ENCODE peak calls at places on chromosomes 2 and 18, in five cellular contexts. G is mesendoderm, Y is uterus, Q is epithelial cell of proximal tubule, O is neural progenitor cell. Z is an unnamed sample.

GRCh38 chr2:182616471-182617393 is 99.3 kb upstream of the DNAJC10 start:
- DNase-seq in G (no peak), Y (no peak), Q (peak), O (no peak), Z (no peak)

GRCh38 chr18:68803371-68803770 is 5.5 kb downstream of the CCDC102B start:
- DNase-seq in G (no peak), Y (peak), Q (peak), O (peak), Z (no peak)

GRCh38 chr2:132670961-132671781 is 1.2 kb upstream of the LYPD1 start:
- DNase-seq in G (peak), Y (no peak), Q (peak), O (peak), Z (peak)

GRCh38 chr2:26574066-26574899 is 66.9 kb downstream of the CIB4 start:
- DNase-seq in G (no peak), Y (no peak), Q (no peak), O (no peak), Z (no peak)

GRCh38 chr18:77000527-77000926 is 132.1 kb downstream of the MBP start:
- DNase-seq in G (peak), Y (peak), Q (no peak), O (peak), Z (no peak)

GRCh38 chr2:74880054-74880728 is 46.3 kb downstream of the HK2 start:
- DNase-seq in G (no peak), Y (no peak), Q (no peak), O (no peak), Z (no peak)

GRCh38 chr2:196718796-196719564 is 79.5 kb downstream of the CCDC150 start:
- DNase-seq in G (peak), Y (no peak), Q (peak), O (peak), Z (no peak)

GRCh38 chr2:135096665-135097446 is 44.8 kb downstream of the RAB3GAP1 start:
- DNase-seq in G (no peak), Y (no peak), Q (no peak), O (no peak), Z (no peak)

GRCh38 chr2:61946661-61947060 is 41.2 kb downstream of the COMMD1 start:
- DNase-seq in G (no peak), Y (no peak), Q (no peak), O (no peak), Z (no peak)

GRCh38 chr2:126963390-126963789 is 64.7 kb downstream of the TEX51 start:
- DNase-seq in G (no peak), Y (no peak), Q (no peak), O (no peak), Z (no peak)

GRCh38 chr2:238942080-238942761 is 94.3 kb downstream of the TWIST2 start:
- DNase-seq in G (no peak), Y (peak), Q (no peak), O (no peak), Z (no peak)

GRCh38 chr18:34121157-34121807 is 103.4 kb downstream of the NOL4 start:
- DNase-seq in G (peak), Y (no peak), Q (peak), O (no peak), Z (no peak)

GRCh38 chr2:11873346-11873745 is 126.9 kb downstream of the LPIN1 start:
- DNase-seq in G (no peak), Y (no peak), Q (no peak), O (no peak), Z (no peak)

GRCh38 chr18:49876536-49876935 is 63.2 kb upstream of the ACAA2 start:
- DNase-seq in G (no peak), Y (no peak), Q (no peak), O (no peak), Z (no peak)

GRCh38 chr2:113937501-113937900 is 47.6 kb downstream of the ACTR3 start:
- DNase-seq in G (no peak), Y (no peak), Q (no peak), O (no peak), Z (no peak)

GRCh38 chr2:189249171-189249570 is 69.6 kb upstream of the COL5A2 start:
- DNase-seq in G (no peak), Y (no peak), Q (no peak), O (no peak), Z (no peak)

GRCh38 chr2:32688511-32688910 is 60.7 kb downstream of the TTC27 start:
- DNase-seq in G (no peak), Y (no peak), Q (no peak), O (no peak), Z (peak)

GRCh38 chr2:230602562-230603230 is 109.9 kb upstream of the CAB39 start:
- DNase-seq in G (no peak), Y (no peak), Q (no peak), O (no peak), Z (no peak)

GRCh38 chr2:152336103-152336853 is 1.3 kb downstream of the FMNL2 start:
- DNase-seq in G (peak), Y (peak), Q (no peak), O (peak), Z (no peak)

GRCh38 chr18:49020621-49021021 is 69.9 kb upstream of the SMAD7 start:
- DNase-seq in G (no peak), Y (peak), Q (no peak), O (no peak), Z (no peak)

DNA sequence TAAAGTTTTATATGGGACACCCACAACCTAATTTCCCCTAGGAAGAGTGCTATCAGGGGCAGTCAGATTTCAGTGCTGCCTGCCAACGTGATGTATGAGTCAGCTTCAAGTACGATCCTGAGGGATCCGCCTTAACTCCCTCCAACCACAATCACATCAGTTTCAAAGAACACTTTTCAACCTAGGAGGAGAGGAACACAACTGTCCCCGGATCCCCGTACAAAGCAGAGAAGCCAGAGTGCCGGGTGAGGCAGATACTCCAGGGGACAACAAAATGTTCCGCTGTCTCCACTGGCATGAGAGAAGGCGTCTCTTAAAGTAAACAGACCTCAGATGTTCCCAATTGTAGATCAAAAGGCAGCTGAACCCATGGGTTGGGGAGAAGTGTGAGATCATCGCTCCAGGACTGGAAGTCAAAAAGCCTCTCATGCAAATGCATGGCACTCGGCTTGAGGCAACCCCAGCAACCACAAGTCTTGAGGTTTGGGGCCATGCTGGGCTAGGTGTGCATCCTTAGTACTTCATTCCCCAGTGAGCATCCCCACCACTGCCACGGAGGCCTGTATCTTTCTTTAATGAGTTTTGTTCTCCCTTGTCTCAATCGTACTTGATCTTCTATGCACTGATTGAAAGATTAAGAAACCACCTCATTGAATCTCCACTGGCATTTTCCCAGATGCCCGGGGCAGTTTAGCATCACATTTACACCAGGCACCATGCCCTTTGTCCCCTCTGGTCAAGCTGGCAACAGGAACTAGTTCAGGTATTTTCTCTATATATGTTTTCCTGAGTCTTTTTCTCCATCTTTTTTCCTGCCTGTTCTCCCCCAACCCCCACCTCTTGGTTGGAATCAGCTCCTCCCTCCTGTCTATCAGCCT is 91.0 kb upstream of the CCBE1 start:
- DNase-seq in G (peak), Y (no peak), Q (no peak), O (no peak), Z (no peak)
- H3K4me3 ChIP-seq in G (no peak), Y (no peak), Q (no peak), O (no peak), Z (peak)

GRCh38 chr18:9924371-9924943 is 10.6 kb downstream of the VAPA start:
- DNase-seq in G (no peak), Y (no peak), Q (no peak), O (no peak), Z (no peak)

GRCh38 chr18:9926223-9926894 is 12.5 kb downstream of the VAPA start:
- DNase-seq in G (peak), Y (no peak), Q (no peak), O (no peak), Z (no peak)

GRCh38 chr18:9926977-9927376 is 13.2 kb downstream of the VAPA start:
- DNase-seq in G (no peak), Y (no peak), Q (no peak), O (no peak), Z (no peak)

GRCh38 chr18:9925369-9925768 is 11.6 kb downstream of the VAPA start:
- DNase-seq in G (no peak), Y (no peak), Q (no peak), O (no peak), Z (no peak)

GRCh38 chr18:9925795-9926194 is 12.0 kb downstream of the VAPA start:
- DNase-seq in G (no peak), Y (no peak), Q (no peak), O (no peak), Z (no peak)
- H3K4me3 ChIP-seq in G (no peak), Y (no peak), Q (no peak), O (no peak), Z (no peak)

GRCh38 chr2:37829616-37830385 is 95.3 kb upstream of the RMDN2 start:
- DNase-seq in G (no peak), Y (no peak), Q (no peak), O (no peak), Z (no peak)
- H3K4me3 ChIP-seq in G (no peak), Y (no peak), Q (no peak), O (no peak), Z (no peak)

GRCh38 chr2:118197011-118197695 is 108.9 kb downstream of the INSIG2 start:
- DNase-seq in G (peak), Y (no peak), Q (no peak), O (no peak), Z (no peak)

GRCh38 chr2:118207889-118208288 is 119.6 kb downstream of the INSIG2 start:
- DNase-seq in G (no peak), Y (no peak), Q (no peak), O (no peak), Z (no peak)

GRCh38 chr2:118198268-118198667 is 110.0 kb downstream of the INSIG2 start:
- DNase-seq in G (no peak), Y (no peak), Q (no peak), O (no peak), Z (no peak)

GRCh38 chr2:118202707-118203303 is 114.5 kb downstream of the INSIG2 start:
- DNase-seq in G (peak), Y (no peak), Q (no peak), O (peak), Z (no peak)
- H3K4me3 ChIP-seq in G (no peak), Y (no peak), Q (no peak), O (no peak), Z (no peak)

DNA sequence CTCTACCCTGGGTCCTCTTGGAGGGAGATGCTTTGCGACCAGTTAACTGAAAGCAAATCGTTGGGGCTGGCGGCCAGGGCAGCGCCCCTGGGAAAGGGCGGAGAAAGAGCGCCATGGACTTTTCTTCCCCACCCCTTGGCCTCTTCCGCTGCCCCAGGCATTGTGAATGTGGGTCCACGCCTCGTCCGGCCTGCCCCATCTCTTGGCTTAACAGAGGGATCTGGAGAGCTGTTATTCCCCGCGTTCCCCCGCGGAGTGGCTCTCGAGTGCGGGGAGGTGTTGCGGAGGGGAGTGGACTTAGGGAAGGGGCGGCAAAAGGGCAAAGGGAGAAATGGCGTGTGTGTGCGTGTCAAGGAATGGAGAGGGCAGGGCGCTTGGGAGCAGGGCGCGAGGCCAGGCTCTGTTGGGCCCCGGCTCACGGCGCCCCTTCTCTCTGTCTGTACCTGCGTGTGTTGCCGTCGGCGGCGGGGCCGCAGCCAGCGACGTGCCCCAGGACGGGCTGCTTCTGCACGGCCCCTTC is 6.6 kb downstream of the EMX1 start:
- DNase-seq in G (no peak), Y (no peak), Q (no peak), O (peak), Z (no peak)
- H3K4me3 ChIP-seq in G (no peak), Y (no peak), Q (no peak), O (peak), Z (no peak)

DNA sequence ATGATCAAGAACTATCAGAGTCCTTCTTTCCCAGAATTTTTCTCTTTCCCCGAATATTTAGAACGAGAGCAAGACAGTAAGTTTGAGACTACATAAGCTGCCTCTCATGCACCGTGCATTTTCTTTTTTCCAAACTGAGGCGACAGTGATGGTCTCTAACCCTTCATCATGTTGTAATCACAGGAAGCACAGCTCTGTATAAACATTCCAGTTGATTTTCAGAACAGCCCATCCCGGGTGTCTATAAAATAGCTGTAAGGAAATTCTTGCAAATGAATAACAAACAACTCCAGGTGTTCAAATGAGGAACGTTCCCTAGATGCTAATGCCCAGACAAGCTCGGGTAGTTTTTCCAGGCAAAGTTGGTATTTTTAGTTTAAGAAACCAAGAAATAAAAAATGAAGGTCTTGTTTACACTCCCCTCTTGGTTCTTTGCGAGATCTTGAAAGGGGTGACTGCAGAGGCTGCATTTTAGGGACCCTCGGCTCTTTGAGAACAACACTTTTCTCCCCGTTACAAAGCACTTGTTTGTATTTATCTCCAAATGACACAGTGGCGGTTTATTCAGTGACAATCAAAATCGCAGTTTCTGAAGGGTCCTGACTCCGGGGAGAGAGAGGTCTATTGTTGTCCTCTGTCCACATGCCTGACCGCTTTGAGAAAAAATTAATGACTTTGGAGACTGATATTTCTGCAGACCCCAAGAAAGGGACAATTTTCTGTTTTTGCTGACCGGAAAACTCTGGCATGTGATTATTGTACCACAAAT is 101.1 kb upstream of the NCK2 start:
- DNase-seq in G (no peak), Y (no peak), Q (no peak), O (no peak), Z (no peak)
- H3K4me3 ChIP-seq in G (no peak), Y (no peak), Q (no peak), O (no peak), Z (no peak)

GRCh38 chr2:109231428-109231827 is 102.4 kb downstream of the SH3RF3 start:
- DNase-seq in G (no peak), Y (no peak), Q (no peak), O (no peak), Z (no peak)
- H3K4me3 ChIP-seq in G (no peak), Y (no peak), Q (no peak), O (no peak), Z (no peak)

GRCh38 chr2:206229642-206230041 is 44.8 kb upstream of the ZDBF2 start:
- DNase-seq in G (no peak), Y (no peak), Q (no peak), O (no peak), Z (no peak)
- H3K4me3 ChIP-seq in G (no peak), Y (no peak), Q (no peak), O (no peak), Z (no peak)

DNA sequence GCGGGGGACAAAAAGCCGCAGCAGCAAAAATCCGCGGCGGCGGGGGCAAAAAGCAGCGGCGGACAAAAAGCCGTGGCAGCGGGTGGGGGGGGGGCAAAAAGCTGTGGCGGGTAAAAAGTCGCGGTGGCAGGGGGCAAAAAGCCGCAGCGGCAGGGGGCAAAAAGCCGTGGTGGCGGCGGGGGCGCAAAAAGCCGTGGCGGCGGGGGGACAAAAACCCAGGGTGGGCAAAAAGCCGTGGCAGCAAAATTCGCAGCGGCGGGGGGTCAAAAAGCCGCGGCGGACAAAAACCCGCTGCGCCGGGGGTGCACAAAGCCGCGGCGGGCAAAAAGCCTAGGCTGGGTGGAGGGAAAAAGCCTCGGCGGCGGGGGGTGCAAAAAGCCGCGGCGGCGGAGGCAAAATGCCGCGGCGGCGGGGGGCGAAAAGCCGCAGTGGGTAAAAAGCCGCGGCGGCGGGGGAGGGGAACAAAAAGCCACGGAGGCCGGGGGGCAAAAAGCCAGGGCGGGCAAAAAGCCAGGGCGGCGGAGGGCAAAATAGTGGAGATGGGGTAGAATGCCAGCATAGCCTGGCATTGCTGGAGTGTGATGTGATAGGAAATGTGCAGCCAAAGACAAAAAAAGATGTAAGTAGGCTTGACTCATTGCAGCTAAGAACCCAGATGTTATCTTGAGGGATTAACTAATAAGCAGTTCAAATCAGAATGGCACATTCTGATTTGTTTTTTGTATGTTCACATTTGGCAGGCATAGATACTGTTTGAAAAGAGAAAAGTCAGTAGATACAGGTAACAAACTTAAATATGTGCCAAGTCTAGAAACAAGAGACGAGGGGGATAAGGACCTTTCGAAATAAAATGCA is 1076.3 kb downstream of the RPIA start:
- DNase-seq in G (no peak), Y (peak), Q (no peak), O (no peak), Z (no peak)
- H3K4me3 ChIP-seq in G (no peak), Y (no peak), Q (no peak), O (no peak), Z (no peak)

GRCh38 chr2:174218773-174219172 is 29.6 kb downstream of the OLA1 start:
- DNase-seq in G (no peak), Y (no peak), Q (no peak), O (no peak), Z (no peak)
- H3K4me3 ChIP-seq in G (no peak), Y (no peak), Q (no peak), O (no peak), Z (no peak)